ENCODE peak calls at places on chromosome 18, in four cellular contexts. One of them, this sample, is unnamed.

GRCh38 chr18:40708726-40709125 is 1246.3 kb upstream of the PIK3C3 start:
- DNase-seq in K562: no peak
- DNase-seq in HepG2: no peak
- DNase-seq in GM12878: no peak
- DNase-seq in this sample: no peak

GRCh38 chr18:1466035-1466434 is 561.4 kb downstream of the ADCYAP1 start:
- DNase-seq in K562: no peak
- DNase-seq in HepG2: no peak
- DNase-seq in GM12878: no peak
- DNase-seq in this sample: no peak

GRCh38 chr18:49006641-49007136 is 55.9 kb upstream of the SMAD7 start:
- DNase-seq in K562: no peak
- DNase-seq in HepG2: no peak
- DNase-seq in GM12878: no peak
- DNase-seq in this sample: no peak

GRCh38 chr18:58871514-58872490 is 7.1 kb downstream of the ZNF532 start:
- DNase-seq in K562: no peak
- DNase-seq in HepG2: no peak
- DNase-seq in GM12878: no peak
- DNase-seq in this sample: no peak

GRCh38 chr18:12564861-12565260 is 93.0 kb downstream of the SPIRE1 start:
- DNase-seq in K562: no peak
- DNase-seq in HepG2: no peak
- DNase-seq in GM12878: no peak
- DNase-seq in this sample: no peak

GRCh38 chr18:73577365-73577764 is 570.3 kb downstream of the FBXO15 start:
- DNase-seq in K562: no peak
- DNase-seq in HepG2: no peak
- DNase-seq in GM12878: no peak
- DNase-seq in this sample: no peak

GRCh38 chr18:56043691-56044090 is 455.7 kb upstream of the TCF4 start:
- DNase-seq in K562: no peak
- DNase-seq in HepG2: no peak
- DNase-seq in GM12878: no peak
- DNase-seq in this sample: peak; percentile 15

GRCh38 chr18:63168287-63168686 is 151.3 kb downstream of the BCL2 start:
- DNase-seq in K562: no peak
- DNase-seq in HepG2: no peak
- DNase-seq in GM12878: no peak
- DNase-seq in this sample: no peak

GRCh38 chr18:25873833-25874232 is 216.6 kb downstream of the SS18 start:
- DNase-seq in K562: peak; percentile 34
- DNase-seq in HepG2: no peak
- DNase-seq in GM12878: no peak
- DNase-seq in this sample: no peak

GRCh38 chr18:7568426-7568825 is 1.3 kb downstream of the PTPRM start:
- DNase-seq in K562: no peak
- DNase-seq in HepG2: peak; percentile 33
- DNase-seq in GM12878: no peak
- DNase-seq in this sample: peak; percentile 70

GRCh38 chr18:49247786-49248185 is 212.7 kb downstream of the DYM start:
- DNase-seq in K562: no peak
- DNase-seq in HepG2: no peak
- DNase-seq in GM12878: no peak
- DNase-seq in this sample: no peak

GRCh38 chr18:79597176-79598045 is 82.2 kb upstream of the CTDP1 start:
- DNase-seq in K562: no peak
- DNase-seq in HepG2: no peak
- DNase-seq in GM12878: no peak
- DNase-seq in this sample: peak; percentile 6

GRCh38 chr18:12403601-12404506 is 3.9 kb upstream of the PRELID3A start:
- DNase-seq in K562: peak; percentile 87
- DNase-seq in HepG2: no peak
- DNase-seq in GM12878: no peak
- DNase-seq in this sample: no peak

GRCh38 chr18:21548647-21549046 is 51.9 kb downstream of the ESCO1 start:
- DNase-seq in K562: peak; percentile 4
- DNase-seq in HepG2: no peak
- DNase-seq in GM12878: no peak
- DNase-seq in this sample: no peak
- TF ChIP-seq MAX in K562: no peak
- TF ChIP-seq MAX in HepG2: no peak
- TF ChIP-seq MAX in GM12878: no peak
- TF ChIP-seq MAX in this sample: no peak

DNA sequence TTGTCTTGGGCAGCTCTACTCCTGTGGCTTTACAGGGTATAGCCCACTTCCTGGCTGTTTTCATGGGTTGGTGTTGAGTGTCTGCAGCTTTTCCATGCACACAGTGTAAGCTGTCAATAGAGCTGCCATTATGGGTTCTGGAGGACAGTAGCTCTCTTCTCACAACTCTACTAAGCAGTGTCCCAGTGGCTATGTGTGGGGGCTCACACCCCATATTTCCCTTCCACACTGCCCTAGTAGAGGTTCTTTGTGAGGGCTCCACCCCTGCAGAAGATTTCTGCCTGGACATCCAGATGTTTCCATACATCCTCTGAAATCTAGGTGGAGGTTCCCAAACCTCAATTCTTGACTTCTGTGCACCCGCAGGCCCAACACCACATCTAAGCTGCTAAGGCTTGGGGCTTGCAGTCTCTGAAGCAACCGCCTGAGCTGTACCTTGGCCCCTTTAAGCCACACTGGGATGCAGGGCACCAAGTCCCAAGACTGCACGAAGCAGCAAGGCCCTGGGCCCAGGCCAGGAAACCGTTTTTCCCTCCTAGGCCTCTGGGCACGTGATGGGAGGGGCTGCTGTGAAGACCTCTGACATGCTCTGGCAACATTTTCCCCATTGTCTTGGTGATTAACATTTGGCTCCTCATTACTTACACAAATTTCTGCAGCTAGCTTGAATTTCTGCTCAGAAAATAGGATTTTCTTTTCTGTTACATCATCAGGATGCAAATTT is 9.4 kb downstream of the ELAC1 start:
- DNase-seq in K562: no peak
- DNase-seq in HepG2: no peak
- DNase-seq in GM12878: no peak
- DNase-seq in this sample: no peak
- TF ChIP-seq TCF7 in K562: no peak
- TF ChIP-seq TCF7 in HepG2: no peak
- TF ChIP-seq TCF7 in GM12878: no peak
- TF ChIP-seq TCF7 in this sample: no peak

DNA sequence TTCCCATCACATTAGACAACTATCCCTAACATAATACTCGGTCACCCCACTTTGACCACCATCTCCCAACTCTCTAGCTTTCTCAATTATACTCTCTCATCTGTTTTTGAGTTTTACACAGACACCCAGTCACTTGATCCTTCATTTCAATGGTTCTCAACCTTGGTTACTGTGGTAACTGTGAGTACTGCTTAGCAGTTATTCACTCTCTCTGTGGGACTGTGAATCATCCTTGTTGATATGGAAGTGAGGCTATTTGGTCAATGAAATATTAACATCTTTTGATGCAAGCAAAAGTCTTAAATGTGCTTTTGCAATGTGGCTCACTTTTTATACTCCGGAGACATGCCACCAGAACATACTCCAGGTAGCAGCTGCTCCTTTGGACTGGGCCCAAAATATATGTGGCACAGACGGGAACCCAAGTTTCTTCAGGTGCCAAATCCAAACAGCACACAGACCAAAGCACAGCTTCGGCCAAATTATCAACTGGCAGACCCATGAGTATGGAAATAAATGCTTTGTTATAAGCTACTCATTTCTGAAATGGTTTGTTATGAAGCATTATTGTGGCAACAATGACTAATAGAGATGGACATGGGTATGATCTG is 75.0 kb upstream of the SLC25A52 start:
- DNase-seq in K562: no peak
- DNase-seq in HepG2: no peak
- DNase-seq in GM12878: no peak
- DNase-seq in this sample: no peak
- TF ChIP-seq MAX in K562: no peak
- TF ChIP-seq MAX in HepG2: no peak
- TF ChIP-seq MAX in GM12878: no peak
- TF ChIP-seq MAX in this sample: no peak

GRCh38 chr18:74652392-74652988 is 54.8 kb downstream of the ZNF407 start:
- DNase-seq in K562: peak; percentile 30
- DNase-seq in HepG2: peak; percentile 33
- DNase-seq in GM12878: no peak
- DNase-seq in this sample: no peak
- TF ChIP-seq TCF7 in K562: no peak
- TF ChIP-seq TCF7 in HepG2: no peak
- TF ChIP-seq TCF7 in GM12878: no peak
- TF ChIP-seq TCF7 in this sample: no peak

GRCh38 chr18:8858888-8859511 is 153.6 kb downstream of the MTCL1 start:
- DNase-seq in K562: peak; percentile 38
- DNase-seq in HepG2: no peak
- DNase-seq in GM12878: no peak
- DNase-seq in this sample: no peak
- TF ChIP-seq MAX in K562: no peak
- TF ChIP-seq MAX in HepG2: no peak
- TF ChIP-seq MAX in GM12878: no peak
- TF ChIP-seq MAX in this sample: no peak

DNA sequence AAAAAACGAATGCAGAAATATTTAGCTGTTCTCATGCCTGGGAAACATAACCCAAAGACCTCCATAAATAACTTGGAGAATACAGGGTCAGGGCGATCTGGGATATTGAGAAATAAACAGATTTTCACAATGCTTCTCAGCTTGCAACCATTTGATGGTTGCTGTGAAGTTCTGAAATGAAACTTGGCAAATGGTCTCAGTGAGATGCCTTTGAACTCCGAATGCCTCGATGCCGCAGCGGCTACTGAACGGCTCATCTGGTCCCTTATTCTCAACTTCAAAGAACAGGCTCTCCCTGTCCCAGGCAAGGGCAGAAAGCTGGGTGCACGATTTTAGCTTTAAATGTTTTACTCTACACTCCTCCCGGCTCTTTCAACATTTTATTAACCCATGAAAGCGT is 78.1 kb downstream of the ZNF516 start:
- DNase-seq in K562: no peak
- DNase-seq in HepG2: no peak
- DNase-seq in GM12878: no peak
- DNase-seq in this sample: no peak
- TF ChIP-seq TCF7 in K562: no peak
- TF ChIP-seq TCF7 in HepG2: no peak
- TF ChIP-seq TCF7 in GM12878: no peak
- TF ChIP-seq TCF7 in this sample: no peak

This sample was measured in WTC11.